ENCODE peak calls at places on chromosomes 4 and X, in eight cellular contexts. One of them, this sample, is unnamed.

GRCh38 chr4:2288051-2288541 is 26.2 kb upstream of the MXD4 start:
- DNase-seq in IMR-90: no peak
- DNase-seq in NB4: no peak
- DNase-seq in uterus: no peak
- DNase-seq in body of pancreas: peak; percentile 2
- DNase-seq in HCT116: no peak
- DNase-seq in ovary: no peak
- DNase-seq in suprapubic skin: peak; percentile 57
- DNase-seq in this sample: no peak

GRCh38 chr4:174157106-174157607 is 126.3 kb downstream of the FBXO8 start:
- DNase-seq in IMR-90: no peak
- DNase-seq in NB4: no peak
- DNase-seq in uterus: no peak
- DNase-seq in body of pancreas: no peak
- DNase-seq in HCT116: no peak
- DNase-seq in ovary: no peak
- DNase-seq in suprapubic skin: no peak
- DNase-seq in this sample: no peak

GRCh38 chrX:107710617-107711391 is 64.8 kb downstream of the TSC22D3 start:
- DNase-seq in IMR-90: peak; percentile 93
- DNase-seq in NB4: peak; percentile 94
- DNase-seq in uterus: peak; percentile 45
- DNase-seq in body of pancreas: peak; percentile 52
- DNase-seq in HCT116: peak; percentile 33
- DNase-seq in ovary: peak; percentile 71
- DNase-seq in suprapubic skin: peak; percentile 64
- DNase-seq in this sample: peak; percentile 54

GRCh38 chrX:154519389-154519788 is 3.4 kb upstream of the FAM3A start:
- DNase-seq in IMR-90: no peak
- DNase-seq in NB4: no peak
- DNase-seq in uterus: no peak
- DNase-seq in body of pancreas: no peak
- DNase-seq in HCT116: no peak
- DNase-seq in ovary: no peak
- DNase-seq in suprapubic skin: no peak
- DNase-seq in this sample: no peak

GRCh38 chr4:2861631-2862436 is 18.2 kb downstream of the ADD1 start:
- DNase-seq in IMR-90: no peak
- DNase-seq in NB4: no peak
- DNase-seq in uterus: no peak
- DNase-seq in body of pancreas: no peak
- DNase-seq in HCT116: no peak
- DNase-seq in ovary: no peak
- DNase-seq in suprapubic skin: no peak
- DNase-seq in this sample: no peak

GRCh38 chr4:16752150-16752549 is 146.3 kb downstream of the LDB2 start:
- DNase-seq in IMR-90: peak; percentile 25
- DNase-seq in NB4: no peak
- DNase-seq in uterus: no peak
- DNase-seq in body of pancreas: no peak
- DNase-seq in HCT116: no peak
- DNase-seq in ovary: no peak
- DNase-seq in suprapubic skin: no peak
- DNase-seq in this sample: no peak

GRCh38 chr4:111639876-111640275 is 505.4 kb upstream of the FAM241A start:
- DNase-seq in IMR-90: peak; percentile 55
- DNase-seq in NB4: no peak
- DNase-seq in uterus: no peak
- DNase-seq in body of pancreas: no peak
- DNase-seq in HCT116: no peak
- DNase-seq in ovary: no peak
- DNase-seq in suprapubic skin: no peak
- DNase-seq in this sample: no peak

GRCh38 chr4:127240721-127241120 is 392.0 kb upstream of the INTU start:
- DNase-seq in IMR-90: no peak
- DNase-seq in NB4: no peak
- DNase-seq in uterus: no peak
- DNase-seq in body of pancreas: no peak
- DNase-seq in HCT116: no peak
- DNase-seq in ovary: no peak
- DNase-seq in suprapubic skin: no peak
- DNase-seq in this sample: no peak

GRCh38 chrX:21963226-21963625 is 22.7 kb downstream of the SMS start:
- DNase-seq in IMR-90: no peak
- DNase-seq in NB4: no peak
- DNase-seq in uterus: no peak
- DNase-seq in body of pancreas: no peak
- DNase-seq in HCT116: no peak
- DNase-seq in ovary: no peak
- DNase-seq in suprapubic skin: no peak
- DNase-seq in this sample: no peak

GRCh38 chr4:88697113-88697512 is 516 bp downstream of the NAP1L5 start:
- DNase-seq in IMR-90: peak; percentile 52
- DNase-seq in NB4: peak; percentile 4
- DNase-seq in uterus: peak; percentile 48
- DNase-seq in body of pancreas: no peak
- DNase-seq in HCT116: no peak
- DNase-seq in ovary: peak; percentile 55
- DNase-seq in suprapubic skin: no peak
- DNase-seq in this sample: no peak

GRCh38 chr4:56040842-56041241 is 92.1 kb downstream of the CEP135 start:
- DNase-seq in IMR-90: no peak
- DNase-seq in NB4: no peak
- DNase-seq in uterus: no peak
- DNase-seq in body of pancreas: no peak
- DNase-seq in HCT116: no peak
- DNase-seq in ovary: no peak
- DNase-seq in suprapubic skin: no peak
- DNase-seq in this sample: no peak

GRCh38 chr4:23888421-23889319 is 1.2 kb downstream of the PPARGC1A start:
- DNase-seq in IMR-90: peak; percentile 52
- DNase-seq in NB4: no peak
- DNase-seq in uterus: peak; percentile 16
- DNase-seq in body of pancreas: peak; percentile 26
- DNase-seq in HCT116: no peak
- DNase-seq in ovary: no peak
- DNase-seq in suprapubic skin: no peak
- DNase-seq in this sample: no peak

GRCh38 chrX:110437686-110438085 is 79.0 kb downstream of the RTL9 start:
- DNase-seq in IMR-90: no peak
- DNase-seq in NB4: no peak
- DNase-seq in uterus: no peak
- DNase-seq in body of pancreas: no peak
- DNase-seq in HCT116: no peak
- DNase-seq in ovary: no peak
- DNase-seq in suprapubic skin: no peak
- DNase-seq in this sample: no peak

GRCh38 chr4:133190098-133190497 is 41.0 kb downstream of the PCDH10 start:
- DNase-seq in IMR-90: peak; percentile 0
- DNase-seq in NB4: no peak
- DNase-seq in uterus: no peak
- DNase-seq in body of pancreas: no peak
- DNase-seq in HCT116: no peak
- DNase-seq in ovary: no peak
- DNase-seq in suprapubic skin: no peak
- DNase-seq in this sample: no peak

GRCh38 chr4:140049024-140049923 is 104.7 kb downstream of the MAML3 start:
- DNase-seq in IMR-90: peak; percentile 57
- DNase-seq in NB4: peak; percentile 63
- DNase-seq in uterus: peak; percentile 64
- DNase-seq in body of pancreas: peak; percentile 71
- DNase-seq in HCT116: no peak
- DNase-seq in ovary: peak; percentile 78
- DNase-seq in suprapubic skin: no peak
- DNase-seq in this sample: no peak

GRCh38 chr4:145935253-145936141 is 3.1 kb downstream of the ZNF827 start:
- DNase-seq in IMR-90: no peak
- DNase-seq in NB4: no peak
- DNase-seq in uterus: peak; percentile 33
- DNase-seq in body of pancreas: peak; percentile 42
- DNase-seq in HCT116: no peak
- DNase-seq in ovary: peak; percentile 66
- DNase-seq in suprapubic skin: no peak
- DNase-seq in this sample: no peak

GRCh38 chr4:105305019-105305836 is 158.6 kb downstream of the TET2 start:
- DNase-seq in IMR-90: no peak
- DNase-seq in NB4: no peak
- DNase-seq in uterus: no peak
- DNase-seq in body of pancreas: no peak
- DNase-seq in HCT116: no peak
- DNase-seq in ovary: no peak
- DNase-seq in suprapubic skin: no peak
- DNase-seq in this sample: no peak

GRCh38 chr4:105304085-105304484 is 157.4 kb downstream of the TET2 start:
- DNase-seq in IMR-90: no peak
- DNase-seq in NB4: no peak
- DNase-seq in uterus: no peak
- DNase-seq in body of pancreas: no peak
- DNase-seq in HCT116: no peak
- DNase-seq in ovary: no peak
- DNase-seq in suprapubic skin: no peak
- DNase-seq in this sample: no peak

GRCh38 chr4:105306820-105307219 is 160.1 kb downstream of the TET2 start:
- DNase-seq in IMR-90: no peak
- DNase-seq in NB4: no peak
- DNase-seq in uterus: no peak
- DNase-seq in body of pancreas: no peak
- DNase-seq in HCT116: no peak
- DNase-seq in ovary: no peak
- DNase-seq in suprapubic skin: no peak
- DNase-seq in this sample: no peak

GRCh38 chr4:105306158-105306781 is 159.6 kb downstream of the TET2 start:
- DNase-seq in IMR-90: no peak
- DNase-seq in NB4: no peak
- DNase-seq in uterus: no peak
- DNase-seq in body of pancreas: no peak
- DNase-seq in HCT116: no peak
- DNase-seq in ovary: no peak
- DNase-seq in suprapubic skin: no peak
- DNase-seq in this sample: no peak
- TF ChIP-seq POLR2A in IMR-90: no peak
- TF ChIP-seq POLR2A in NB4: no peak
- TF ChIP-seq POLR2A in uterus: no peak
- TF ChIP-seq POLR2A in body of pancreas: no peak
- TF ChIP-seq POLR2A in HCT116: no peak
- TF ChIP-seq POLR2A in ovary: no peak
- TF ChIP-seq POLR2A in suprapubic skin: no peak
- TF ChIP-seq POLR2A in this sample: no peak

GRCh38 chr4:14607001-14607400 is 395.3 kb upstream of the CPEB2 start:
- DNase-seq in IMR-90: no peak
- DNase-seq in NB4: no peak
- DNase-seq in uterus: no peak
- DNase-seq in body of pancreas: no peak
- DNase-seq in HCT116: no peak
- DNase-seq in ovary: no peak
- DNase-seq in suprapubic skin: no peak
- DNase-seq in this sample: no peak

GRCh38 chr4:14608630-14609029 is 393.7 kb upstream of the CPEB2 start:
- DNase-seq in IMR-90: no peak
- DNase-seq in NB4: no peak
- DNase-seq in uterus: no peak
- DNase-seq in body of pancreas: no peak
- DNase-seq in HCT116: no peak
- DNase-seq in ovary: no peak
- DNase-seq in suprapubic skin: no peak
- DNase-seq in this sample: no peak

DNA sequence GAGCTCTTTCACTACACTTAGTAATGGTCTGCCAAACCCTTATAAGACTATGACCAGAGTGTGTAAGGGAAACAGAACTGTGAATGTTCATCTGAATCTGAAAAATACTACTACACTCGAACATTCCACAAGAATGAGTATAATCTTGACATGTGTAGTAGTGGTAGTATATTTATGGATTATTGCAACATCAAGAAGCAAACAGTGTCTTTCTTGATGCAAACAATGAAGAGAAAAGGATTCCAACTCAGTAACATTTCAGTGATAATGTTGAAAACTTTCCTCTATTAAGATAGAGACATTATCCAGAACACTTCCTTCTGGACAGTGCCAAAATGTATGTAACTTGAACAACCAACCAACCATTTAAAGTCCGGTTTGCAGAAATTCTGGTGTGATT is 394.7 kb upstream of the CPEB2 start:
- DNase-seq in IMR-90: no peak
- DNase-seq in NB4: no peak
- DNase-seq in uterus: no peak
- DNase-seq in body of pancreas: no peak
- DNase-seq in HCT116: no peak
- DNase-seq in ovary: no peak
- DNase-seq in suprapubic skin: no peak
- DNase-seq in this sample: no peak
- TF ChIP-seq POLR2A in IMR-90: no peak
- TF ChIP-seq POLR2A in NB4: no peak
- TF ChIP-seq POLR2A in uterus: no peak
- TF ChIP-seq POLR2A in body of pancreas: no peak
- TF ChIP-seq POLR2A in HCT116: no peak
- TF ChIP-seq POLR2A in ovary: no peak
- TF ChIP-seq POLR2A in suprapubic skin: no peak
- TF ChIP-seq POLR2A in this sample: no peak

GRCh38 chrX:136496768-136497555 is 430 bp upstream of the HTATSF1 start:
- DNase-seq in IMR-90: peak; percentile 79
- DNase-seq in NB4: peak; percentile 92
- DNase-seq in uterus: peak; percentile 86
- DNase-seq in body of pancreas: peak; percentile 84
- DNase-seq in HCT116: peak; percentile 66
- DNase-seq in ovary: peak; percentile 89
- DNase-seq in suprapubic skin: peak; percentile 89
- DNase-seq in this sample: peak; percentile 61
- TF ChIP-seq POLR2A in IMR-90: peak; percentile 57
- TF ChIP-seq POLR2A in NB4: peak; percentile 63
- TF ChIP-seq POLR2A in uterus: peak; percentile 32
- TF ChIP-seq POLR2A in body of pancreas: peak; percentile 42
- TF ChIP-seq POLR2A in HCT116: peak; percentile 23
- TF ChIP-seq POLR2A in ovary: peak; percentile 45
- TF ChIP-seq POLR2A in suprapubic skin: no peak
- TF ChIP-seq POLR2A in this sample: peak; percentile 15

DNA sequence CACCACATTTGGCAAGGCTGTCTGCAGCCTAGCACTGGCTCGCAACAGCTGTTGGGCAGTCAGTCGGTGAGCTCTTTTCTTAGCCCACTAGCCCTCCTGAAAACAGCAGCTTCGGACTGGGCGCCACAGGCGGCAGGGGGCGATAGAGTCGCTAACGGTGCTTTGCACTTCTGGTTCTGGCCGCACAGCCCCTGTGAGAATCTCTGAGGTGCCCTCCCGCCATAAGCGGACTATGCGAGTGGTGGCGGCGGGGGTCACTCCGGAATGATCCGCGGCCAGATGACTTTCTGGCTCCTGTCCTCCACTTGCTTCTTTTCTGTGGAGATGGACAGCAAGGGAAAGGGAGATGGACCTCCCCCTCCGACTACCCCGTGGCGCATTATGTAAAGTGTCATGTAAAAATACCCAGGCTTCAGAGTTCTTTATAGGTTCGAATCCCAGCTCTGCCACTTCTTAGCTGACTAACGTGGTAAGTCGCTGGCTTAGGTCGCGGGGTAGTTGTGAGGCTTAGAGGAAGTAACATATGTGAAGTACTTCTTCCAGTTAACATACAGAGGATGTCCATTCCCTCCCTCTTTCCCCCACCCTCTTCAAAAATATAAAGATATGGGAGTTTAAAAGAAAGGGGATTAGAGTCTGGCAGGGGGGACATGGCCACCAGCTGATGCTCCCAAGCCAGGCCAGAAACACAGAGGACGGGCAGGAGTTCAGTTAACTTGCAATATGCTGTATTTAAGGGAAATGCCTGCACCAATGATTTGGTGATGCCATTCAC is 11.0 kb downstream of the ARHGAP36 start:
- DNase-seq in IMR-90: no peak
- DNase-seq in NB4: no peak
- DNase-seq in uterus: no peak
- DNase-seq in body of pancreas: peak; percentile 66
- DNase-seq in HCT116: peak; percentile 19
- DNase-seq in ovary: no peak
- DNase-seq in suprapubic skin: no peak
- DNase-seq in this sample: peak; percentile 12
- TF ChIP-seq POLR2A in IMR-90: no peak
- TF ChIP-seq POLR2A in NB4: no peak
- TF ChIP-seq POLR2A in uterus: no peak
- TF ChIP-seq POLR2A in body of pancreas: no peak
- TF ChIP-seq POLR2A in HCT116: no peak
- TF ChIP-seq POLR2A in ovary: no peak
- TF ChIP-seq POLR2A in suprapubic skin: no peak
- TF ChIP-seq POLR2A in this sample: no peak

This sample was measured in H54.